ENCODE peak calls at places on chromosomes 7 and 10, in seven cellular contexts. One of them, this sample, is unnamed.

GRCh38 chr7:40232242-40232929 is 97.6 kb downstream of the SUGCT start:
- DNase-seq in astrocyte of the spinal cord: peak
- DNase-seq in nucleus accumbens: no peak
- DNase-seq in stomach: no peak
- DNase-seq in choroid plexus epithelial cell: peak
- DNase-seq in GM12878: no peak
- DNase-seq in NCI-H1436 treated with DMSO at 0.1 percent for 48 hours: no peak
- DNase-seq in this sample: peak

GRCh38 chr10:48284002-48284546 is 9.6 kb upstream of the FRMPD2 start:
- DNase-seq in astrocyte of the spinal cord: no peak
- DNase-seq in NCI-H1436 treated with DMSO at 0.1 percent for 48 hours: no peak
- DNase-seq in stomach: no peak
- DNase-seq in GM12878: no peak
- DNase-seq in choroid plexus epithelial cell: no peak
- DNase-seq in nucleus accumbens: no peak
- DNase-seq in this sample: no peak

GRCh38 chr10:5400843-5401242 is 3.8 kb downstream of the TUBAL3 start:
- DNase-seq in NCI-H1436 treated with DMSO at 0.1 percent for 48 hours: no peak
- DNase-seq in choroid plexus epithelial cell: no peak
- DNase-seq in stomach: no peak
- DNase-seq in nucleus accumbens: no peak
- DNase-seq in astrocyte of the spinal cord: no peak
- DNase-seq in GM12878: no peak
- DNase-seq in this sample: peak

GRCh38 chr7:919924-920341 is 34.5 kb downstream of the ADAP1 start:
- DNase-seq in nucleus accumbens: no peak
- DNase-seq in choroid plexus epithelial cell: no peak
- DNase-seq in stomach: peak
- DNase-seq in GM12878: no peak
- DNase-seq in NCI-H1436 treated with DMSO at 0.1 percent for 48 hours: no peak
- DNase-seq in astrocyte of the spinal cord: no peak
- DNase-seq in this sample: no peak

GRCh38 chr10:95628786-95629185 is 27.7 kb downstream of the ALDH18A1 start:
- DNase-seq in stomach: no peak
- DNase-seq in nucleus accumbens: no peak
- DNase-seq in NCI-H1436 treated with DMSO at 0.1 percent for 48 hours: no peak
- DNase-seq in GM12878: no peak
- DNase-seq in choroid plexus epithelial cell: peak
- DNase-seq in astrocyte of the spinal cord: no peak
- DNase-seq in this sample: no peak

GRCh38 chr10:48451969-48452878 is 145.7 kb downstream of the MAPK8 start:
- DNase-seq in nucleus accumbens: no peak
- DNase-seq in NCI-H1436 treated with DMSO at 0.1 percent for 48 hours: no peak
- DNase-seq in stomach: peak
- DNase-seq in astrocyte of the spinal cord: no peak
- DNase-seq in GM12878: no peak
- DNase-seq in choroid plexus epithelial cell: no peak
- DNase-seq in this sample: no peak

GRCh38 chr7:21914671-21915070 is 31.0 kb downstream of the CDCA7L start:
- DNase-seq in astrocyte of the spinal cord: no peak
- DNase-seq in nucleus accumbens: no peak
- DNase-seq in NCI-H1436 treated with DMSO at 0.1 percent for 48 hours: no peak
- DNase-seq in GM12878: no peak
- DNase-seq in stomach: no peak
- DNase-seq in choroid plexus epithelial cell: no peak
- DNase-seq in this sample: peak

GRCh38 chr10:34192646-34193045 is 622.5 kb downstream of the PARD3 start:
- DNase-seq in astrocyte of the spinal cord: no peak
- DNase-seq in choroid plexus epithelial cell: no peak
- DNase-seq in NCI-H1436 treated with DMSO at 0.1 percent for 48 hours: no peak
- DNase-seq in nucleus accumbens: no peak
- DNase-seq in GM12878: no peak
- DNase-seq in stomach: no peak
- DNase-seq in this sample: no peak

GRCh38 chr7:91915401-91916067 is 25.1 kb upstream of the AKAP9 start:
- DNase-seq in choroid plexus epithelial cell: peak
- DNase-seq in GM12878: no peak
- DNase-seq in astrocyte of the spinal cord: peak
- DNase-seq in stomach: no peak
- DNase-seq in NCI-H1436 treated with DMSO at 0.1 percent for 48 hours: no peak
- DNase-seq in nucleus accumbens: no peak
- DNase-seq in this sample: no peak

GRCh38 chr10:95458014-95458413 is 103.2 kb downstream of the SORBS1 start:
- DNase-seq in stomach: no peak
- DNase-seq in astrocyte of the spinal cord: no peak
- DNase-seq in NCI-H1436 treated with DMSO at 0.1 percent for 48 hours: no peak
- DNase-seq in nucleus accumbens: no peak
- DNase-seq in choroid plexus epithelial cell: no peak
- DNase-seq in GM12878: no peak
- DNase-seq in this sample: no peak

GRCh38 chr10:95229724-95230627 is 35.9 kb downstream of the ACSM6 start:
- DNase-seq in NCI-H1436 treated with DMSO at 0.1 percent for 48 hours: no peak
- DNase-seq in choroid plexus epithelial cell: peak
- DNase-seq in GM12878: no peak
- DNase-seq in astrocyte of the spinal cord: peak
- DNase-seq in nucleus accumbens: no peak
- DNase-seq in stomach: no peak
- DNase-seq in this sample: peak